ENCODE peak calls at places on chromosomes 11 and 22, in four cellular contexts. A is fibroblast of the aortic adventitia, C is ovary, Z is spleen. P is an unnamed sample.

GRCh38 chr11:86115542-86116385 is 46.9 kb upstream of the PICALM start:
- DNase-seq in C (no peak), A (peak), Z (no peak), P (no peak)

GRCh38 chr11:87368876-87369480 is 331.2 kb downstream of the TMEM135 start:
- DNase-seq in Z (no peak), C (no peak), A (peak), P (no peak)

GRCh38 chr11:86692317-86692716 is 19.9 kb upstream of the ME3 start:
- DNase-seq in Z (no peak), C (no peak), A (peak), P (no peak)

GRCh38 chr22:30931541-30932300 is 36.9 kb downstream of the MORC2 start:
- DNase-seq in A (no peak), C (no peak), Z (no peak), P (no peak)

GRCh38 chr11:69111578-69112247 is 44.0 kb upstream of the SMIM38 start:
- DNase-seq in Z (no peak), C (no peak), A (no peak), P (no peak)

GRCh38 chr22:32618461-32619140 is 144.0 kb downstream of the FBXO7 start:
- DNase-seq in Z (peak), A (no peak), C (peak), P (no peak)

GRCh38 chr11:19763315-19763714 is 50.7 kb downstream of the NAV2 start:
- DNase-seq in A (peak), C (no peak), Z (no peak), P (no peak)

GRCh38 chr22:47814474-47814873 is 1052.0 kb downstream of the TBC1D22A start:
- DNase-seq in A (no peak), C (no peak), Z (no peak), P (no peak)

GRCh38 chr11:59295435-59295834 is 63.3 kb upstream of the OR5AN1 start:
- DNase-seq in Z (no peak), A (no peak), C (no peak), P (no peak)

GRCh38 chr11:123426766-123427165 is 3.3 kb upstream of the GRAMD1B start:
- DNase-seq in C (no peak), Z (no peak), A (no peak), P (no peak)

GRCh38 chr11:134019500-134019899 is 49.4 kb upstream of the JAM3 start:
- DNase-seq in Z (no peak), A (no peak), C (no peak), P (no peak)

GRCh38 chr11:69860244-69860643 is 41.0 kb upstream of the FGF3 start:
- DNase-seq in C (no peak), Z (no peak), A (no peak), P (no peak)

GRCh38 chr11:96337541-96338530 is 5.2 kb downstream of the MAML2 start:
- DNase-seq in A (peak), Z (peak), C (no peak), P (peak)

GRCh38 chr11:78567209-78567608 is 7.5 kb downstream of the NARS2 start:
- DNase-seq in Z (no peak), C (no peak), A (peak), P (no peak)

GRCh38 chr22:46653596-46653995 is 33.4 kb downstream of the GRAMD4 start:
- DNase-seq in C (no peak), A (no peak), Z (no peak), P (no peak)

DNA sequence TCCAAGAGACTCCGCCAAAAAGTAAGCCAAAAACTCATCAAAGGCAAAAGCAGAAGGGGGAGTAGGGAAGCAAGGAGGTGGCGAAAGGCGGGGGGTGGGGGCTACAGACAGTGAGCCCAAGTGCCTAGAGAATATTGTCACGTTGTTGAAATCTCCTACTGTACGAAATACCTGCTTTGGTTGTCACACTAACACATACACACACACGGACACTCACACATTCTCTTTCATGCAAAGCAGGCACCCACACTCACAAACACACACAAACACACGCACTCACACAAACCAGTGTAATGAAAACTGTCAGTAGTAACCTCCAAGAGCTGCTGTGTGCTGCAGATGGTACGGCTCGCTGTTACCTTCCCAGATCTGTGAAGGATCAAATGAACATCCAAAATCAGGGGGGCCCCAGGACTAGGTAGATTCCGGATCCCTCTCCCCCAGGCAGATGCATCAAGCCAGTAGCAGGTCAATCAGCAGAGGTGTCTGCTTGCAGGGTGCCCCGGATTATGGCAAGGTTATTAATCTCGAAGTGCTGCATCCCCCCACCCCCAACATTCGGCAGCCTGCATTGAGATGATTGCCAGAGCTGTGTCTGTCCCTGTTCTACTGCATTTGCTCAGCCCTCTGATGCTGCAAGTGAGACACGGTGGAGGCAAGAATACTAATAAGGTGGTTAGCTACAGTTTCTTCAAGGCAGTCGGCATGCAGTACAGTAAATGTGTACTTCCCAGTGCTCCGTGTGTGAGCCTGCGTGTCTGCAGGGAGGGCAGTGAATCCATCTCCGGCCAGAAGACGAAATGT is at the start of gene LRRC4C:
- DNase-seq in Z (no peak), C (no peak), A (no peak), P (no peak)
- H3K4me3 ChIP-seq in Z (no peak), C (no peak), A (no peak), P (no peak)

GRCh38 chr11:65378208-65378927 is 4.1 kb downstream of the SLC25A45 start:
- DNase-seq in A (no peak), C (no peak), Z (no peak), P (no peak)
- TF ChIP-seq CTCF in A (no peak), C (no peak), Z (no peak), P (no peak)

GRCh38 chr11:47593492-47593933 is 698 bp downstream of the C1QTNF4 start:
- DNase-seq in Z (peak), C (no peak), A (no peak), P (no peak)

GRCh38 chr11:47592970-47593369 is 1.2 kb downstream of the C1QTNF4 start:
- DNase-seq in C (no peak), Z (peak), A (no peak), P (no peak)

GRCh38 chr11:47591764-47592163 is 2.4 kb downstream of the C1QTNF4 start:
- DNase-seq in Z (peak), C (no peak), A (no peak), P (no peak)

GRCh38 chr11:47593934-47594855 is at the start of gene C1QTNF4:
- DNase-seq in A (no peak), C (no peak), Z (peak), P (no peak)

GRCh38 chr11:47592276-47592675 is 1.9 kb downstream of the C1QTNF4 start:
- DNase-seq in Z (peak), C (no peak), A (no peak), P (no peak)
- H3K4me3 ChIP-seq in Z (no peak), C (no peak), A (no peak), P (no peak)

GRCh38 chr11:2090172-2091111 is 48.7 kb downstream of the IGF2 start:
- DNase-seq in A (no peak), C (no peak), Z (peak), P (no peak)

GRCh38 chr11:2089536-2090165 is 49.5 kb downstream of the IGF2 start:
- DNase-seq in C (no peak), Z (peak), A (peak), P (peak)

GRCh38 chr11:2088284-2088683 is 50.9 kb downstream of the IGF2 start:
- DNase-seq in C (no peak), Z (no peak), A (no peak), P (no peak)

GRCh38 chr11:2091112-2091746 is 48.0 kb downstream of the IGF2 start:
- DNase-seq in A (no peak), C (no peak), Z (peak), P (no peak)

GRCh38 chr11:2088746-2089535 is 50.2 kb downstream of the IGF2 start:
- DNase-seq in Z (no peak), A (no peak), C (no peak), P (no peak)
- TF ChIP-seq CTCF in Z (no peak), A (peak), C (no peak), P (no peak)

GRCh38 chr11:62024975-62025374 is 57.5 kb upstream of the FTH1 start:
- DNase-seq in A (no peak), C (no peak), Z (no peak), P (no peak)
- H3K4me3 ChIP-seq in A (no peak), C (no peak), Z (no peak), P (no peak)

GRCh38 chr11:73389134-73389525 is 12.9 kb downstream of the RELT start:
- DNase-seq in C (no peak), A (no peak), Z (no peak), P (no peak)
- TF ChIP-seq CTCF in C (no peak), A (no peak), Z (no peak), P (no peak)

DNA sequence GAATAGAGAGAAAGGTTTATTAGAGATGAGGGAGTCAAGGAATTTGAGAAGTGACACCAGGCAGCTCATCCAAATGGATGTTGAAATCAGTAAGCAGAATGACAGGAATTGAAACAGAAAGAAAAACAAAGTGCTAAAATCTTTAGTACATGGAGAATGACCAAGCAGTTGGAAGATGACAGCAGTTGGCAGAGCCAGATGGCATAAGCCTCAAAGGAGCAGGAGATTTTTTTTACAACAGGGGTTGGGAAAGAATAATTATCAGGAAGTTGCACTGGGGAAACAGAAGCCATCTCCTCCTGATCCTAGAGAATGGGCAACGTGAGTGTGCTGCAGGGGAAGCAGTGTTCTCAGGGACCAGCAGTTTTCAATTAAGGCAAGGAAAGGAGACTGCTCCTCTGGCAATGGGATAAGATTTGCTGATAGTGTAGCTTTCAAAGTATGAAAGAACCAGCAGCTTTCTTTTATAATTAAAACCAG is 28.9 kb downstream of the RAB39A start:
- DNase-seq in A (peak), Z (no peak), C (no peak), P (peak)
- H3K4me3 ChIP-seq in A (no peak), Z (no peak), C (no peak), P (no peak)

GRCh38 chr11:88431675-88432341 is 94.3 kb upstream of the CTSC start:
- DNase-seq in Z (no peak), A (no peak), C (no peak), P (no peak)
- TF ChIP-seq CTCF in Z (no peak), A (no peak), C (no peak), P (no peak)

GRCh38 chr11:118175600-118176399 is 639 bp downstream of the SCN2B start:
- DNase-seq in Z (no peak), A (no peak), C (no peak), P (no peak)
- H3K4me3 ChIP-seq in Z (no peak), A (no peak), C (peak), P (no peak)

DNA sequence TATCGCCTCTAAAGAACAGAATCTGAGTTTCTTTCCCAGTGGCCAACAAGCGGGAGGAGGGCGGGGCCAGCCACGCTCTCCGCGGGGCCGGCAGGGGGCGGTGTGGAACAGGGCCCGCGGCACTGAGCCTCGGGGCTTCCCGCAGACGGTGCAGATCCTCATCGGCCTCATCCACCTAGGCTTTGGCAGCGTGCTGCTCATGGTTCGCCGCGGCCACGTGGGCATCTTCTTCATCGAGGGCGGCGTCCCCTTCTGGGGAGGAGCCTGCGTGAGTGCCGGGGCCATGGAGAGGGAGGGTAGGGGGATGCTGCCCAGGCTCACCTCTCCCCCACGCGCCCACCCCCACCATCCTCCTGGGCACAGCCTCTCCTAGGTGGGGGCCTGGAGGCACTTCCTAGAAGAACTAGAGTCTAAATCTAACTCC is 10.7 kb downstream of the MS4A15 start:
- DNase-seq in Z (peak), C (no peak), A (no peak), P (no peak)
- TF ChIP-seq CTCF in Z (no peak), C (no peak), A (peak), P (peak)